ENCODE peak calls at places on chromosomes 11 and 22, in six cellular contexts. One of them, this sample, is unnamed.

GRCh38 chr22:43346521-43346929 is 3.4 kb upstream of the SCUBE1 start:
- DNase-seq in GM23338: peak; percentile 85
- DNase-seq in endothelial cell of umbilical vein: peak; percentile 29
- DNase-seq in suprapubic skin: no peak
- DNase-seq in K562: peak; percentile 62
- DNase-seq in HCT116: peak; percentile 42
- DNase-seq in this sample: no peak

GRCh38 chr22:29483254-29483653 is 3.2 kb downstream of the NEFH start:
- DNase-seq in GM23338: no peak
- DNase-seq in endothelial cell of umbilical vein: no peak
- DNase-seq in suprapubic skin: no peak
- DNase-seq in K562: no peak
- DNase-seq in HCT116: no peak
- DNase-seq in this sample: no peak

GRCh38 chr11:100434821-100435641 is 252.1 kb upstream of the ARHGAP42 start:
- DNase-seq in GM23338: no peak
- DNase-seq in endothelial cell of umbilical vein: no peak
- DNase-seq in suprapubic skin: no peak
- DNase-seq in K562: no peak
- DNase-seq in HCT116: no peak
- DNase-seq in this sample: no peak

GRCh38 chr11:79182794-79183193 is 258.0 kb downstream of the TENM4 start:
- DNase-seq in GM23338: no peak
- DNase-seq in endothelial cell of umbilical vein: no peak
- DNase-seq in suprapubic skin: no peak
- DNase-seq in K562: no peak
- DNase-seq in HCT116: no peak
- DNase-seq in this sample: no peak

GRCh38 chr22:20430101-20430640 is 7.5 kb downstream of the SCARF2 start:
- DNase-seq in GM23338: no peak
- DNase-seq in endothelial cell of umbilical vein: no peak
- DNase-seq in suprapubic skin: peak; percentile 55
- DNase-seq in K562: peak; percentile 67
- DNase-seq in HCT116: no peak
- DNase-seq in this sample: no peak

GRCh38 chr22:38107692-38108515 is 2.6 kb downstream of the BAIAP2L2 start:
- DNase-seq in GM23338: no peak
- DNase-seq in endothelial cell of umbilical vein: no peak
- DNase-seq in suprapubic skin: no peak
- DNase-seq in K562: no peak
- DNase-seq in HCT116: no peak
- DNase-seq in this sample: no peak

GRCh38 chr11:134581966-134582787 is 170.1 kb upstream of the B3GAT1 start:
- DNase-seq in GM23338: no peak
- DNase-seq in endothelial cell of umbilical vein: no peak
- DNase-seq in suprapubic skin: no peak
- DNase-seq in K562: no peak
- DNase-seq in HCT116: no peak
- DNase-seq in this sample: no peak

GRCh38 chr11:64765291-64765803 is 5.6 kb upstream of the PYGM start:
- DNase-seq in GM23338: peak; percentile 80
- DNase-seq in endothelial cell of umbilical vein: no peak
- DNase-seq in suprapubic skin: peak; percentile 64
- DNase-seq in K562: no peak
- DNase-seq in HCT116: no peak
- DNase-seq in this sample: no peak

GRCh38 chr11:12674571-12674935 is 332 bp downstream of the TEAD1 start:
- DNase-seq in GM23338: peak; percentile 79
- DNase-seq in endothelial cell of umbilical vein: no peak
- DNase-seq in suprapubic skin: no peak
- DNase-seq in K562: peak; percentile 53
- DNase-seq in HCT116: no peak
- DNase-seq in this sample: no peak

GRCh38 chr11:74681686-74682651 is 49.3 kb downstream of the CHRDL2 start:
- DNase-seq in GM23338: no peak
- DNase-seq in endothelial cell of umbilical vein: no peak
- DNase-seq in suprapubic skin: peak; percentile 54
- DNase-seq in K562: no peak
- DNase-seq in HCT116: no peak
- DNase-seq in this sample: no peak

GRCh38 chr11:111097191-111097590 is 148.3 kb upstream of the POU2AF2 start:
- DNase-seq in GM23338: peak; percentile 56
- DNase-seq in endothelial cell of umbilical vein: no peak
- DNase-seq in suprapubic skin: no peak
- DNase-seq in K562: no peak
- DNase-seq in HCT116: peak; percentile 3
- DNase-seq in this sample: no peak

GRCh38 chr11:67293090-67293489 is 4.0 kb downstream of the ANKRD13D start:
- DNase-seq in GM23338: no peak
- DNase-seq in endothelial cell of umbilical vein: peak; percentile 58
- DNase-seq in suprapubic skin: peak; percentile 6
- DNase-seq in K562: no peak
- DNase-seq in HCT116: no peak
- DNase-seq in this sample: no peak

GRCh38 chr11:85710912-85711311 is 24.9 kb upstream of the CCDC89 start:
- DNase-seq in GM23338: no peak
- DNase-seq in endothelial cell of umbilical vein: no peak
- DNase-seq in suprapubic skin: no peak
- DNase-seq in K562: no peak
- DNase-seq in HCT116: no peak
- DNase-seq in this sample: no peak

DNA sequence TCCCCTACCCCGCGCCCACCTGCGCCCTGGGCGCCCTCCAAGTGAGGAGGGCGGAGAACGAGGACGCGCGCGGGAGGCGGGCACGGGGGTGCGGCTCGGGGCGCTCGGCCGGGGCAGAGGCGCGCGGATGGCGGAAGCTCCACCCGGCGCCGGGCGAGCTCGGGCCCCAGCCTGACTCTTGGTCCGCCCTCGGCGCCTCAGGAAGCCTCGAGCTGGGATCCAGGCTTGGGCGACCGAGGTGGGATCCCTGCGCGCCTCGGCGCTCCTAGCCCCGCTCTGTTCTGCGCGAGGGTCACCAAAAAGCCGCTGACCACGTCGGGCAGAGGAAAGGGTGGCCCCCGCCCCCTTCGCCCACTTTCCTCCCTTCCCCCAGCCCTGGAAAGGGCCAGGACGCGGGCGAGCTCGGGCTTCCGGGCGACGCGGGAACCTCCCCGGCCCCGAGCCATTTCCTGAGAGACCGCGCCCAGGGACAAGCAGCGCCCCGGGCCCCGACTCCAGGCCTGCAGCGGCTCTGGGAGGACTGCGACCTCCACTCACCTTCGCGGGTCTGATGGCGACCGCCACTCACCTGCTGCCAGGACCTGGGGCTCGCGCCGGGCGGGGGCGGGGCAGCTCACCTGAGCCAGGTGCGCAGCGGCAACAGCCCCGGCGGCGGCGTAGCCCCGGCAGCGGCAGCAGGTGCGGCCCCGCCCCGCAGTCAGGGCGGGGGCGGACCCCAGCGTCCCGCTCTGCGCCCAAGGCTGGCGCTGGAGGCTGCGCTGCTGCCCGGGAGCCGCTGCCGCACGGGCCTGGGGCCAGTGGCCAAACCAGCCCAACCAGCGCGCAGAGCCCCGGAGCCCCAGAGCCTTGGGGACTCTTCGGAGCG is 2.2 kb upstream of the SIGIRR start:
- DNase-seq in GM23338: peak; percentile 93
- DNase-seq in endothelial cell of umbilical vein: peak; percentile 18
- DNase-seq in suprapubic skin: no peak
- DNase-seq in K562: no peak
- DNase-seq in HCT116: no peak
- DNase-seq in this sample: no peak
- TF ChIP-seq POLR2AphosphoS5 in GM23338: peak; percentile 71
- TF ChIP-seq POLR2AphosphoS5 in endothelial cell of umbilical vein: peak; percentile 55
- TF ChIP-seq POLR2AphosphoS5 in suprapubic skin: no peak
- TF ChIP-seq POLR2AphosphoS5 in K562: no peak
- TF ChIP-seq POLR2AphosphoS5 in HCT116: peak; percentile 78
- TF ChIP-seq POLR2AphosphoS5 in this sample: no peak

DNA sequence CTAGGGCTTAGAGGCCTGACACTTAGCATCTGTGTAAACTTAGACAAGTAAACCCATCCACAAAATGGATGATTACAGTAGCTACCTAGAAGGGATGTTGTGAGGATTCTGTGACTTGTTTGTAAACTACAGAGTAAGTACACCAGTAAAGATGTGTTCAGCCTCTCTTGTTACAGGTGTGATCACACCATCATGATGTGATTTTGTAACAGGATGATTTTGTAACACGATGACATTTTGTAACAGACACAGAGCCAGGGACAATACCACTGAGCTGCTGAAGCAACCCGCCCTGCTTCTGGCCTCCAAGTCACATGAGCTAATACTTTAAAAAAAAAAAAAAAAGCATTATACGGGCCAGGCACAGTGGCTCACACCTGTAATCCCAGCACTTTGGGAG is 17.0 kb downstream of the FADD start:
- DNase-seq in GM23338: no peak
- DNase-seq in endothelial cell of umbilical vein: no peak
- DNase-seq in suprapubic skin: no peak
- DNase-seq in K562: no peak
- DNase-seq in HCT116: no peak
- DNase-seq in this sample: no peak
- TF ChIP-seq POLR2AphosphoS5 in GM23338: no peak
- TF ChIP-seq POLR2AphosphoS5 in endothelial cell of umbilical vein: no peak
- TF ChIP-seq POLR2AphosphoS5 in suprapubic skin: no peak
- TF ChIP-seq POLR2AphosphoS5 in K562: no peak
- TF ChIP-seq POLR2AphosphoS5 in HCT116: no peak
- TF ChIP-seq POLR2AphosphoS5 in this sample: no peak

GRCh38 chr11:57646756-57647303 is 2.9 kb downstream of the YPEL4 start:
- DNase-seq in GM23338: peak; percentile 61
- DNase-seq in endothelial cell of umbilical vein: no peak
- DNase-seq in suprapubic skin: no peak
- DNase-seq in K562: no peak
- DNase-seq in HCT116: no peak
- DNase-seq in this sample: no peak
- TF ChIP-seq POLR2AphosphoS5 in GM23338: peak; percentile 98
- TF ChIP-seq POLR2AphosphoS5 in endothelial cell of umbilical vein: peak; percentile 51
- TF ChIP-seq POLR2AphosphoS5 in suprapubic skin: no peak
- TF ChIP-seq POLR2AphosphoS5 in K562: no peak
- TF ChIP-seq POLR2AphosphoS5 in HCT116: no peak
- TF ChIP-seq POLR2AphosphoS5 in this sample: peak; percentile 50

DNA sequence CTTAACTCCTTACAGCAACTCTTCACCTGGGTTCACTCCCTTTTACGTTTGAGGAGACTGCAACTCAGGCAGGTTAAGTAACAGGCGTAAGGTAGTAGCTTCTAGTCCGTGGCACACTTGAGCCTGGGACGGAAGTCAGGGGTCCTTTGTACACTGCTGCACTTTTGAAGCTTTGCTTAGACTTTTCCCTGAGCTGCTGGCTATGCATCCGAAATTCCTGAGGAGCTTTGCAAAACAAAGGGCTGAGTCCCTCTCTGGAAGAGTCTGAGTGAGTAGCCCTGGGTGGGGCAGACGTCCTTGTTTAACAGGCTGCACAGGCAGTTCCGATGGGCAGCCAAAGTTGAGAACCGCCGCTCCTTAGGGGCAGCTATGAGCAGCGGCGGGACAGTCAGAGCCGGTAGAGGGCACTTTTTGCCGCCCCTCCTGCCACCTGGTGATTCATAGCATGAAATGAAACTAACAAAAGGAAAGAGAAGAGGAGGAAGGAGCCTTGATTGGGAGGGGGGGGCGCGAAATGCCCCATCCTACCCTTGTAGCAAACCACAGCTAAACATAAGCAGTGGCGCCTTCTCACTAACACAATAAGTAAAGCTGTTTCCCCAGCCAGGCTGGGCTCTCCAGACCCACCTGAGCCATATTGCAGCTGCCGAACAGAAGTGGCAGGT is 1.4 kb downstream of the TMEM109 start:
- DNase-seq in GM23338: peak; percentile 85
- DNase-seq in endothelial cell of umbilical vein: peak; percentile 77
- DNase-seq in suprapubic skin: no peak
- DNase-seq in K562: no peak
- DNase-seq in HCT116: peak; percentile 41
- DNase-seq in this sample: no peak
- TF ChIP-seq POLR2AphosphoS5 in GM23338: no peak
- TF ChIP-seq POLR2AphosphoS5 in endothelial cell of umbilical vein: no peak
- TF ChIP-seq POLR2AphosphoS5 in suprapubic skin: no peak
- TF ChIP-seq POLR2AphosphoS5 in K562: no peak
- TF ChIP-seq POLR2AphosphoS5 in HCT116: peak; percentile 23
- TF ChIP-seq POLR2AphosphoS5 in this sample: no peak

DNA sequence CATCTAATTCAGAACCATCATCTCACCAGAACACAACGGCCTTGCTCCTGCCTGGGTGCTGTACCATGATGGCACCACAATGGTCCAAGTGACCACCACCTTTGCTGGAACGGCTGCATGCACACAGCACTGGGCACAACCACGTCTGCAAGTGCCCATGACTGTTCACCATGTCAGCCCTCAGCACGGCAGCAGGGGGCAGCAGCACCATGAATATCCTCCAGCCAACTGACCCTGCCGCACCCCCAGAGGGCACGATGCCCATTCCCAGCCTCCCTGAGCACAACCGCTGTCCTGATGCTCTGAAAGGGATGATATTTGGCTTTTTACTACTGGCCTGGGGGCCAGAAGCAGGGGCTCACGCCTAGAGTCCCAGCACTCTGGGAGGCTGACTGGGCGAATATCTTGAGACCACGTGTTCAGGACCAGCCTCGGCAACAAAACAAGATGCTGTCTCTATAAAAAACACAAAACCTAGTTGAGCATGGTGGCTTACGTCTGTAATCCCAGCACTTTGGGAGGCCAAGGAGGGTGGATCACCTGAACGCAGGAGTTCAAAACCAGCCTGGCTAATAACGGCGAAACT is 25.7 kb downstream of the DRD4 start:
- DNase-seq in GM23338: peak; percentile 78
- DNase-seq in endothelial cell of umbilical vein: peak; percentile 54
- DNase-seq in suprapubic skin: no peak
- DNase-seq in K562: peak; percentile 71
- DNase-seq in HCT116: peak; percentile 48
- DNase-seq in this sample: no peak
- TF ChIP-seq POLR2AphosphoS5 in GM23338: no peak
- TF ChIP-seq POLR2AphosphoS5 in endothelial cell of umbilical vein: no peak
- TF ChIP-seq POLR2AphosphoS5 in suprapubic skin: no peak
- TF ChIP-seq POLR2AphosphoS5 in K562: no peak
- TF ChIP-seq POLR2AphosphoS5 in HCT116: no peak
- TF ChIP-seq POLR2AphosphoS5 in this sample: no peak

GRCh38 chr22:50218996-50219727 is 18.4 kb downstream of the SELENOO start:
- DNase-seq in GM23338: peak; percentile 77
- DNase-seq in endothelial cell of umbilical vein: peak; percentile 78
- DNase-seq in suprapubic skin: no peak
- DNase-seq in K562: peak; percentile 79
- DNase-seq in HCT116: peak; percentile 18
- DNase-seq in this sample: no peak
- TF ChIP-seq POLR2AphosphoS5 in GM23338: no peak
- TF ChIP-seq POLR2AphosphoS5 in endothelial cell of umbilical vein: no peak
- TF ChIP-seq POLR2AphosphoS5 in suprapubic skin: peak; percentile 50
- TF ChIP-seq POLR2AphosphoS5 in K562: no peak
- TF ChIP-seq POLR2AphosphoS5 in HCT116: no peak
- TF ChIP-seq POLR2AphosphoS5 in this sample: peak; percentile 17